ENCODE peak calls at places on chromosomes 3 and 15, in eight cellular contexts. U is GM12892, V is stomach, O is H54, A is lower leg skin, T is right lobe of liver, D is tibial nerve, B is GM12878. L is an unnamed sample.

GRCh38 chr3:193116871-193117270 is 124.2 kb upstream of the PLAAT1 start:
- DNase-seq in U (no peak), V (no peak), O (no peak), A (no peak), T (no peak), D (no peak), B (no peak), L (no peak)

GRCh38 chr15:77266708-77267387 is 153.1 kb downstream of the PEAK1 start:
- DNase-seq in U (no peak), V (no peak), O (peak), A (no peak), T (no peak), D (no peak), B (no peak), L (no peak)

GRCh38 chr3:1068985-1069384 is 23.8 kb upstream of the CNTN6 start:
- DNase-seq in U (no peak), V (no peak), O (no peak), A (no peak), T (no peak), D (no peak), B (no peak), L (no peak)

GRCh38 chr3:129161860-129162271 is 1.0 kb upstream of the ISY1 start:
- DNase-seq in U (no peak), V (no peak), O (peak), A (no peak), T (no peak), D (no peak), B (no peak), L (no peak)

GRCh38 chr3:95210878-95211277 is 1148.0 kb downstream of the NSUN3 start:
- DNase-seq in U (no peak), V (no peak), O (no peak), A (no peak), T (no peak), D (no peak), B (no peak), L (no peak)

GRCh38 chr15:42933886-42934667 is 13.5 kb upstream of the TTBK2 start:
- DNase-seq in U (no peak), V (no peak), O (no peak), A (no peak), T (no peak), D (no peak), B (no peak), L (no peak)

GRCh38 chr3:165728924-165729323 is 108.3 kb downstream of the BCHE start:
- DNase-seq in U (no peak), V (no peak), O (no peak), A (no peak), T (no peak), D (no peak), B (no peak), L (no peak)

GRCh38 chr15:93478922-93479321 is 389.9 kb upstream of the RGMA start:
- DNase-seq in U (no peak), V (peak), O (no peak), A (no peak), T (no peak), D (no peak), B (no peak), L (no peak)

GRCh38 chr3:38725726-38726410 is 76.4 kb upstream of the SCN5A start:
- DNase-seq in U (no peak), V (no peak), O (no peak), A (no peak), T (no peak), D (no peak), B (no peak), L (no peak)

GRCh38 chr3:72635551-72635950 is 212.7 kb downstream of the SHQ1 start:
- DNase-seq in U (no peak), V (no peak), O (no peak), A (no peak), T (no peak), D (no peak), B (no peak), L (no peak)

GRCh38 chr3:5444253-5444652 is 256.7 kb downstream of the EDEM1 start:
- DNase-seq in U (no peak), V (no peak), O (no peak), A (no peak), T (no peak), D (no peak), B (no peak), L (no peak)

GRCh38 chr15:32743411-32744145 is 25.8 kb downstream of the GREM1 start:
- DNase-seq in U (no peak), V (no peak), O (no peak), A (no peak), T (no peak), D (no peak), B (no peak), L (no peak)

GRCh38 chr3:67896130-67896529 is 241.7 kb upstream of the SUCLG2 start:
- DNase-seq in U (no peak), V (no peak), O (no peak), A (no peak), T (no peak), D (no peak), B (no peak), L (no peak)

GRCh38 chr3:8982509-8982908 is 19.2 kb upstream of the RAD18 start:
- DNase-seq in U (no peak), V (no peak), O (no peak), A (no peak), T (no peak), D (no peak), B (no peak), L (no peak)

GRCh38 chr15:61051570-61052031 is 177.5 kb downstream of the RORA start:
- DNase-seq in U (no peak), V (no peak), O (peak), A (no peak), T (no peak), D (peak), B (no peak), L (peak)

GRCh38 chr3:37445163-37445562 is 270.8 kb upstream of the LRRFIP2 start:
- DNase-seq in U (no peak), V (no peak), O (no peak), A (no peak), T (no peak), D (no peak), B (no peak), L (no peak)

GRCh38 chr3:37703633-37704032 is 158.0 kb upstream of the CTDSPL start:
- DNase-seq in U (no peak), V (no peak), O (no peak), A (no peak), T (no peak), D (no peak), B (no peak), L (no peak)

GRCh38 chr3:87997298-87997697 is 61.5 kb downstream of the CGGBP1 start:
- DNase-seq in U (no peak), V (no peak), O (no peak), A (no peak), T (no peak), D (peak), B (peak), L (no peak)

GRCh38 chr3:147412917-147413711 is 3.9 kb downstream of the ZIC1 start:
- DNase-seq in U (no peak), V (no peak), O (no peak), A (peak), T (no peak), D (no peak), B (no peak), L (no peak)

GRCh38 chr15:40407343-40407990 is 1.9 kb downstream of the IVD start:
- DNase-seq in U (peak), V (no peak), O (no peak), A (no peak), T (no peak), D (no peak), B (peak), L (no peak)

GRCh38 chr15:75732809-75733451 is 20.3 kb upstream of the CSPG4 start:
- DNase-seq in U (peak), V (peak), O (no peak), A (peak), T (peak), D (peak), B (no peak), L (peak)

GRCh38 chr15:86591994-86592746 is 512.5 kb downstream of the AGBL1 start:
- DNase-seq in U (no peak), V (no peak), O (no peak), A (no peak), T (no peak), D (peak), B (no peak), L (no peak)

GRCh38 chr3:66527253-66527652 is 26.4 kb upstream of the LRIG1 start:
- DNase-seq in U (no peak), V (no peak), O (no peak), A (no peak), T (no peak), D (no peak), B (no peak), L (no peak)

GRCh38 chr3:59713971-59714370 is 664.1 kb upstream of the CFAP20DC start:
- DNase-seq in U (no peak), V (no peak), O (no peak), A (no peak), T (no peak), D (no peak), B (no peak), L (no peak)

GRCh38 chr3:75906555-75907112 is 121.3 kb upstream of the ZNF717 start:
- DNase-seq in U (no peak), V (no peak), O (no peak), A (no peak), T (peak), D (no peak), B (no peak), L (no peak)

GRCh38 chr15:67164401-67164791 is 90.1 kb downstream of the AAGAB start:
- DNase-seq in U (no peak), V (no peak), O (no peak), A (no peak), T (no peak), D (no peak), B (no peak), L (no peak)

GRCh38 chr3:157499342-157499963 is 3.8 kb downstream of the VEPH1 start:
- DNase-seq in U (no peak), V (peak), O (peak), A (peak), T (peak), D (no peak), B (no peak), L (no peak)

GRCh38 chr15:81194723-81195122 is 2.0 kb upstream of the IL16 start:
- DNase-seq in U (no peak), V (no peak), O (no peak), A (no peak), T (no peak), D (no peak), B (no peak), L (no peak)

GRCh38 chr3:851098-851790 is 241.6 kb upstream of the CNTN6 start:
- DNase-seq in U (no peak), V (no peak), O (no peak), A (no peak), T (no peak), D (no peak), B (no peak), L (no peak)

GRCh38 chr15:64521201-64521600 is 60.8 kb downstream of the ZNF609 start:
- DNase-seq in U (no peak), V (no peak), O (no peak), A (no peak), T (no peak), D (no peak), B (no peak), L (no peak)

GRCh38 chr3:99410789-99411311 is 227.5 kb upstream of the COL8A1 start:
- DNase-seq in U (no peak), V (no peak), O (no peak), A (no peak), T (no peak), D (no peak), B (peak), L (no peak)

GRCh38 chr3:42080452-42080872 is 10.7 kb upstream of the TRAK1 start:
- DNase-seq in U (no peak), V (peak), O (peak), A (no peak), T (no peak), D (no peak), B (peak), L (no peak)

GRCh38 chr3:190877925-190878324 is 15.4 kb upstream of the GMNC start:
- DNase-seq in U (no peak), V (no peak), O (peak), A (no peak), T (no peak), D (no peak), B (no peak), L (no peak)

GRCh38 chr3:193905541-193905940 is 230.4 kb upstream of the HES1 start:
- DNase-seq in U (no peak), V (no peak), O (no peak), A (no peak), T (no peak), D (no peak), B (no peak), L (peak)

GRCh38 chr3:119652306-119653033 is 7.9 kb downstream of the POPDC2 start:
- DNase-seq in U (no peak), V (no peak), O (no peak), A (no peak), T (no peak), D (no peak), B (no peak), L (no peak)

GRCh38 chr15:66161108-66161507 is 92.4 kb downstream of the MEGF11 start:
- DNase-seq in U (no peak), V (no peak), O (no peak), A (no peak), T (no peak), D (no peak), B (no peak), L (no peak)
- TF ChIP-seq POLR2A in U (no peak), V (no peak), O (no peak), A (no peak), T (no peak), D (no peak), B (no peak), L (no peak)

GRCh38 chr3:47868306-47868705 is 65.4 kb downstream of the DHX30 start:
- DNase-seq in U (no peak), V (peak), O (no peak), A (no peak), T (no peak), D (no peak), B (no peak), L (no peak)

GRCh38 chr3:47865192-47865591 is 62.3 kb downstream of the DHX30 start:
- DNase-seq in U (no peak), V (peak), O (no peak), A (no peak), T (no peak), D (no peak), B (no peak), L (no peak)

GRCh38 chr3:47867451-47868017 is 64.6 kb downstream of the DHX30 start:
- DNase-seq in U (no peak), V (peak), O (no peak), A (no peak), T (no peak), D (no peak), B (no peak), L (no peak)

GRCh38 chr3:47860206-47860605 is 57.3 kb downstream of the DHX30 start:
- DNase-seq in U (no peak), V (no peak), O (no peak), A (no peak), T (no peak), D (no peak), B (no peak), L (no peak)

GRCh38 chr3:47863391-47864128 is 60.6 kb downstream of the DHX30 start:
- DNase-seq in U (no peak), V (no peak), O (no peak), A (no peak), T (no peak), D (no peak), B (no peak), L (no peak)
- TF ChIP-seq POLR2A in U (no peak), V (no peak), O (no peak), A (no peak), T (no peak), D (no peak), B (no peak), L (no peak)

GRCh38 chr3:186614597-186615483 is 2.0 kb downstream of the AHSG start:
- DNase-seq in U (peak), V (peak), O (peak), A (peak), T (peak), D (peak), B (peak), L (peak)
- TF ChIP-seq POLR2A in U (no peak), V (no peak), O (no peak), A (no peak), T (no peak), D (no peak), B (no peak), L (no peak)

DNA sequence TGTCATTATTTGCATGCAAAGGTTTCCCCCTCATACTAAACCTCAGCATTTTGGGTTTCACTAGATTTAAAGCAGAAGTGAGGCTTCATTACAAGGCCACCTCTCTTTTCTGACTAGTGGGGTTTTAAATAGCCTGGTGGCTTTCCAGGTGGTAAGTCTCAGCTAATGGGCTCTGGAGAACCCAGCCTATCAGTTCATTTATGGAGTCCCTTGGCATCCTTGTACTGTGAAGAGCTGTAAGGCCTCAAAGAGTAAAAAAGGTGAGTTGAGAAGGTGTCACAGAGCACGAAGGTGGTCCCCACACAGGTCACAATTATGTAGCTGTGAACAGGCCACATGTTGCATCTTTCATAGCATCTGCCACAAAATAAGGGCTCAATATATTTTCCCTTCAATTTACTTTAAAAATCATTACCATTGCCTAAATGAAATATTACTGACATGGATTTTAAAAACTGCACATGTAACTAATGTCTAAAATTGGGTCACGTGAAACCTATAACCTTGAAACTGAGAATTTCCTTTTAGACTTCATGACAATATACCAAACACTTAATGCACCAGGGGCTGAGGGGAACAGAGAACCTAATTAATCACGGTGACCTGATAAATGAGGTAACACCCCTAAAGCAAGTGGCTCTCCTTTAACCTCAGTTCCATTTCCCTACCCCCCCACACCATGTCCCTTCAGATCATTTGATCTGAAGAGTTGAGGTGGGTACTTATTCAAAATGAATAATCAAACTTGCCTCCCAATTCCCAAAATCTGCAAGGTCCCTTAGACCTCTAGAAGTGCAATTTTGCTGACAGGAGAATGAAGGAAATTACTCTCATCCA is 1.3 kb downstream of the NGLY1 start:
- DNase-seq in U (peak), V (no peak), O (no peak), A (no peak), T (no peak), D (no peak), B (peak), L (no peak)
- TF ChIP-seq POLR2A in U (peak), V (no peak), O (no peak), A (no peak), T (no peak), D (no peak), B (peak), L (no peak)

GRCh38 chr3:52705688-52706686 is at the start of the genes GLT8D1 and SPCS1:
- DNase-seq in U (peak), V (peak), O (peak), A (peak), T (peak), D (peak), B (no peak), L (peak)

GRCh38 chr3:52704611-52705437 is 767 bp downstream of the GLT8D1 start:
- DNase-seq in U (no peak), V (no peak), O (peak), A (no peak), T (peak), D (peak), B (no peak), L (no peak)

GRCh38 chr3:52703356-52703755 is 2.2 kb downstream of the GLT8D1 start:
- DNase-seq in U (no peak), V (no peak), O (no peak), A (no peak), T (no peak), D (no peak), B (no peak), L (no peak)

GRCh38 chr3:52707585-52707984 is 1.7 kb downstream of the SPCS1 start:
- DNase-seq in U (no peak), V (no peak), O (no peak), A (no peak), T (no peak), D (no peak), B (peak), L (no peak)

DNA sequence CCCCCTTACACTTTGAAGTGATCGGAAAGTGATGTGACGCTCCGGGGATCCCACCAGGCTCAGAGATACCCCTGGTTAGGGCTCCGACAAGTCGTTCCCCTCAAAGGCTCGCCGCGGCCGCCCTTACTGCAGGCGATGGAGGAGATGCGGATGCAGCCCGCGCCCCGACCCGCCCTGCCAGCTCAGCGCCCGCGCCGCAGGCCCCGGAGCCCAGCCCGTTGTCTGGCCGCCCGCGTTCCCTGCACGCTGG is 228 bp downstream of the GLT8D1 start:
- DNase-seq in U (no peak), V (no peak), O (no peak), A (no peak), T (no peak), D (no peak), B (no peak), L (no peak)
- TF ChIP-seq POLR2A in U (no peak), V (no peak), O (no peak), A (no peak), T (no peak), D (no peak), B (no peak), L (no peak)

GRCh38 chr3:114179575-114179974 is 723 bp upstream of the DRD3 start:
- DNase-seq in U (no peak), V (no peak), O (no peak), A (no peak), T (no peak), D (no peak), B (no peak), L (no peak)
- TF ChIP-seq POLR2A in U (no peak), V (no peak), O (no peak), A (no peak), T (no peak), D (no peak), B (no peak), L (no peak)

GRCh38 chr3:53890726-53891499 is 746 bp downstream of the SELENOK start:
- DNase-seq in U (no peak), V (peak), O (no peak), A (no peak), T (no peak), D (no peak), B (no peak), L (no peak)

GRCh38 chr3:53887446-53887845 is 4.2 kb downstream of the SELENOK start:
- DNase-seq in U (no peak), V (no peak), O (no peak), A (no peak), T (no peak), D (no peak), B (no peak), L (no peak)

GRCh38 chr3:53888229-53888628 is 3.4 kb downstream of the SELENOK start:
- DNase-seq in U (no peak), V (no peak), O (no peak), A (no peak), T (no peak), D (no peak), B (no peak), L (no peak)

DNA sequence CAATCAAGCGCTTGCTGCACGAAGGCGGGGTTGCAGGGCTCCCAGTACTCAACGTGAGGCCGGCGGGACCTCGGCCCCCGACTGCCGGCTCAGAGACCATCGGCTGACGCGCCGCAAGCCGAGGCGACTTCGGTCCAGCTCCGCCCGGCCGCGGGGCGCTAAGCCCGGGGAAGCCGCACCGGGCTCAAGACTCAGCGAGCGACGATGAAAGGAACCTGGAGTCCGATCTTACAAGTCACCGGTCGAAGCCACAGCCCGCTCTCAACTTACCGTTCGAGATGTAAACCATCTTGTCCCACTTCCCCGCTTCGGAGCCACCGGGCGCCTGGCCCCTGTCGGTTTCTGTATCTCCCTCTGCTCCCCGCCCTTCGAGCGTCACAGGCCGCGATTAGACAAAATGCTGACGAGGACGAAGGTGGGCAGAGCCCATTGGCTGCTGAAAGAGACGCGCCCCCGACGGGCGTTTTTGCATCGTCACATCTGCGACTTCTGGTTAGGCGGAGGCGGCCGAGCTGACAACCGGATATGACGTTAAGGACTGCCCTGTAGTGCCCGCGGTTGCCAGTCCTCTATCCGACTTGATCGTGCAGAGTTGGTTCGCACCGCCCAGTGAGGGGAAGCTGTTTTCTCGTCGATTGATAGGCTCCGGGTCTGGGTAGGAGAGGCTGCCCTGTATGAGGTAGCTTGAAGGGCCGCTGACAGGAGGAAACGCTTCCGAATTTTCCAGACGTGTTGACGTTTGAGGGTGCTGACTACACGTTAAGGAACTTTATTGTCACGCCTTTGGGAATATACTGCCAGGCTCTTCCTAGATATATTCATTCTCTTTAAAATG is at the start of gene SELENOK:
- DNase-seq in U (peak), V (peak), O (peak), A (peak), T (peak), D (peak), B (peak), L (peak)
- TF ChIP-seq POLR2A in U (peak), V (no peak), O (peak), A (peak), T (peak), D (peak), B (peak), L (peak)